ENCODE peak calls at places on chromosomes 5 and 9, in four cellular contexts. M is K562, X is HepG2, L is GM12878. J is an unnamed sample.

GRCh38 chr5:122392844-122393243 is 80.8 kb downstream of the SNCAIP start:
- DNase-seq in X (no peak), L (no peak), M (no peak), J (no peak)

GRCh38 chr5:6307304-6307703 is 71.0 kb downstream of the MED10 start:
- DNase-seq in M (no peak), X (no peak), L (no peak), J (no peak)

GRCh38 chr9:94650924-94651323 is 11.6 kb upstream of the FBP1 start:
- DNase-seq in M (no peak), X (no peak), L (no peak), J (no peak)

GRCh38 chr9:10396641-10397040 is 216.2 kb downstream of the PTPRD start:
- DNase-seq in M (no peak), X (no peak), L (no peak), J (no peak)

GRCh38 chr9:129446828-129447550 is 173.9 kb downstream of the C9orf50 start:
- DNase-seq in X (peak; percentile 31), L (no peak), M (no peak), J (no peak)

GRCh38 chr5:65483474-65484346 is 2.0 kb upstream of the ADAMTS6 start:
- DNase-seq in X (peak; percentile 63), M (no peak), L (peak; percentile 36), J (peak; percentile 66)

GRCh38 chr9:135415586-135415985 is 64.0 kb upstream of the PPP1R26 start:
- DNase-seq in M (no peak), L (no peak), X (no peak), J (no peak)

GRCh38 chr5:97142521-97143254 is at the start of gene LIX1:
- DNase-seq in L (no peak), M (peak; percentile 35), X (peak; percentile 27), J (peak; percentile 68)

GRCh38 chr5:9059920-9060691 is 485.8 kb downstream of the SEMA5A start:
- DNase-seq in M (no peak), L (no peak), X (no peak), J (no peak)
- TF ChIP-seq SIN3A in M (no peak), L (no peak), X (no peak), J (no peak)

DNA sequence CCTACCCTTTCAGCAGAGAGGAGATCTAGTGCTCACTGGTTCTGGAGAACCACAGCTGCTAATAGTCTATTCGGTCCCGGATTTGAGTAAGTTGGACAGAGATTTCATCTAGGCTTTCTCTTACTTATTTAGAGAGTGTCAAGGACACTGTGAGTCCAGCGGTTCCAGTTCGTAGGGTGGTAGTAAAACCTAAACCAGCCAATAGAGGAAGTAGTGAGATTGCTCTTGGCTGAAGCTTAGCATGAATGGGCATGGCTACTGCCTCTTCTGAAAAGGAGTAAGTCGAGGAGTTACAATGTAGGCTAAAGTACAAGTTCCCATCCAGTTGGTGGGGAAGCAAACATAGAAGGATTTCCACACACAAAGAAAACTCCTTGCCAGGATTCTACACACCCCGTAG is 109.6 kb upstream of the MOCS2 start:
- DNase-seq in L (no peak), M (no peak), X (no peak), J (no peak)
- TF ChIP-seq SIN3A in L (no peak), M (no peak), X (no peak), J (no peak)

DNA sequence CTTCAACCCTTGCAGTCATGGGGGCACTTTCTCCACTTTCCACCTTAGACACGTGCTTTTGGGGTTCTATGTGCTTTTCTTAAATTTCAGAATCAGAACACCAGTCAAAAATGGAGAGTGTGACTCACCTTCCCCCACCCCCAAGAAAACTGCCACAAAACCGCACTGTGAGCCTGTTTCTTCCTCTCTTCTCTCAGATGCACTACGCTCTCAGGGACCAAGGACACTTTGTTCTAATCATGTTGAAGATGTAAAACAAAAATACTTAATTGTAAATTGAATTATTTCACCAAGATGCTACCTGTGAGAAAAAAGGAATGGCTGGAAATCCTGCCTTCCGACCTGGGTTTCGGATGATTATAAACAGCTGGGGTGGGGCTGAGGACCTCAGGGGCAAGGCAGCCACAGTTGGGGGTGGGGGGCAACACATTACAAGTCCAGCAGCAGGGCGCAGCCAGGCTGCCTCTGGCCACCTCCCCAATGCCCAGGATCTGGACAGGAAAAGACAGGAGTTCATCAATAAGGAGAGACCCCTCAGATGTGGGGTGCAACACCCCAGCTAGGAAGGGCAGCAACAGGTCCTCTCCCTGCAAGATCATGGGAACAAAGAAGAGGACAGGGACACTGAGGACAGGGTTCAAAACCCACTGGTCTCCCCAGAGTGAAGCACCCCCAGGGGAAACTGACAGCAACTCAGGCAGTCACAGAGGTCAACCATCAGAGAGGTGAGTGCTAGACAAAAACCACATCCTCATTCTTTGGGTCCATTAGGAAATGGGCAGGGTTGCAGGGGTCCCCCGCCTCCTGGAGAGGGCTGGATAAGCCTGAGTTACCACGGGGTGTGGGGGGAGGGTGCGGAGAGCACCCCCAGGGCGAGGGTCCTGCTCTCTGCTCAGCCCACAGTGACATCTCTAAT is 33.7 kb downstream of the SEMA4D start:
- DNase-seq in L (peak; percentile 85), M (no peak), X (no peak), J (no peak)
- TF ChIP-seq SIN3A in L (no peak), M (no peak), X (no peak), J (no peak)

GRCh38 chr9:26296910-26297309 is 595.7 kb downstream of the CAAP1 start:
- DNase-seq in M (no peak), L (no peak), X (no peak), J (no peak)
- TF ChIP-seq SIN3A in M (no peak), L (no peak), X (no peak), J (no peak)

GRCh38 chr5:66958984-66959641 is 237.5 kb downstream of the CD180 start:
- DNase-seq in M (no peak), L (no peak), X (no peak), J (no peak)
- TF ChIP-seq SIN3A in M (no peak), L (no peak), X (no peak), J (no peak)

GRCh38 chr9:37423508-37423907 is 1.0 kb downstream of the GRHPR start:
- DNase-seq in M (no peak), X (no peak), L (no peak), J (no peak)

GRCh38 chr9:37426846-37427245 is 4.3 kb downstream of the GRHPR start:
- DNase-seq in M (no peak), L (no peak), X (no peak), J (no peak)

GRCh38 chr9:37424204-37424685 is 1.7 kb downstream of the GRHPR start:
- DNase-seq in X (peak; percentile 62), L (no peak), M (no peak), J (no peak)

GRCh38 chr9:37424686-37425297 is 2.3 kb downstream of the GRHPR start:
- DNase-seq in X (no peak), M (no peak), L (no peak), J (no peak)

GRCh38 chr9:37425298-37425752 is 2.8 kb downstream of the GRHPR start:
- DNase-seq in M (no peak), L (no peak), X (no peak), J (no peak)
- TF ChIP-seq SIN3A in M (no peak), L (no peak), X (no peak), J (no peak)

GRCh38 chr9:32703635-32704034 is 68.2 kb upstream of the TAF1L start:
- DNase-seq in M (no peak), X (peak; percentile 5), L (no peak), J (no peak)

GRCh38 chr9:32704343-32704742 is 68.9 kb upstream of the TAF1L start:
- DNase-seq in X (no peak), L (no peak), M (no peak), J (no peak)

GRCh38 chr9:32705059-32705458 is 69.6 kb upstream of the TAF1L start:
- DNase-seq in M (no peak), X (no peak), L (no peak), J (no peak)

GRCh38 chr9:32698706-32699277 is 63.3 kb upstream of the TAF1L start:
- DNase-seq in X (no peak), L (no peak), M (no peak), J (no peak)

GRCh38 chr9:32701321-32702022 is 66.0 kb upstream of the TAF1L start:
- DNase-seq in M (no peak), X (no peak), L (no peak), J (no peak)
- TF ChIP-seq SIN3A in M (no peak), X (no peak), L (no peak), J (no peak)

DNA sequence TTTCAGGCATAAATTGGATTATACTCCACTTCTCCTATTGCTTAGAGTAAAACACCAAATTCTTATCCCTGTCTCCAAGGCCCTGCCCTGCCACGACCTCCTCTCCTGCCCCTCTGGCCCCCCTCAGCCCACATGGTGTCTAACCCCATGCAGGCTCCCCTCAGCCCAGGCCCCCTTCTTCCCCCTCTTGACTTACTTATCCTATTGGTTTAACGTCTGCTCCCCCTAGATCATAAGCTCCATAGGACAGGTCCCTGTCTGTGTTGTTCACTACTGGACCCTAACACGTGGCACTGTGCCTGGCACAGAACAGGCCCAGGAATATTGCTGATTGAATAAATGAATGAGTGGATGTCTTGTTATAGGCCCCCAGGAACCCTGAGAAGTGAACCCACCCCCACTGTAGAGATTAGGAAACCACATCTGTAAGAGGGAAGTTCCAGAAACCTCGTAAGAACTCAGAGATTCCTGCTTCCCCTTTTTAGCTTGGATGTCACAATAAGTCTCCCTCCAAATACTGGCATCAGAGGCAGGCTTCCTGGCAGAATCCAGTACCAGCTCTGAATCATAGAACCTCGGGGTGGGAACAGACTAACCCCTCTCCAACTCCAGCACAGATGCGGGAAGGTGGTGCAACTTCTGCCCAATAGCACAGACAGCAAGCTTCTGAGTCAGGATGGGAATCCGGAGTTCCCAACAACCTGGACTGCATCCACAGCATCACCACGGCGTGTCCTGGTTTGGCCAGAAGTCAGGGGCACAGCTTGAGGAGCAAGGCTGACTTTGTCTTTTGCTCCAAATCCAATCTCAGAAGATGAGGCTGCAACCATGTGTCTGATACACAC is 31.5 kb downstream of the HRH2 start:
- DNase-seq in L (no peak), X (no peak), M (no peak), J (no peak)
- TF ChIP-seq SIN3A in L (no peak), X (no peak), M (no peak), J (no peak)

J was measured in SK-N-SH.